ENCODE peak calls at places on chromosomes 6 and 20, in ten cellular contexts. Z, Y, X, E, K, U, N, B, V and O are unnamed samples.

GRCh38 chr6:140921366-140922226 is 1211.1 kb upstream of the GJE1 start:
- DNase-seq in U (peak; percentile 76), B (no peak), Z (no peak), E (peak; percentile 72), Y (peak; percentile 21), X (peak; percentile 61), K (no peak), V (peak; percentile 91), N (peak; percentile 78), O (no peak)

GRCh38 chr6:144264270-144265060 is 20.7 kb upstream of the UTRN start:
- DNase-seq in V (peak; percentile 94), Z (no peak), K (no peak), E (no peak), X (peak; percentile 94), U (peak; percentile 92), Y (no peak), N (no peak), B (no peak), O (no peak)

GRCh38 chr6:53119772-53120409 is 28.8 kb downstream of the GCM1 start:
- DNase-seq in X (peak; percentile 12), B (no peak), V (peak; percentile 74), E (peak; percentile 88), K (no peak), U (no peak), N (no peak), Z (no peak), Y (no peak), O (no peak)

GRCh38 chr20:23602261-23602660 is 3.5 kb downstream of the CST9 start:
- DNase-seq in V (no peak), U (no peak), Z (no peak), B (no peak), E (no peak), X (no peak), Y (no peak), K (no peak), N (peak; percentile 55), O (no peak)

GRCh38 chr6:27275025-27275956 is 27.8 kb downstream of the PRSS16 start:
- DNase-seq in U (no peak), X (no peak), N (no peak), E (peak; percentile 11), Y (no peak), B (no peak), K (no peak), V (peak; percentile 65), Z (no peak), O (no peak)

GRCh38 chr6:98831057-98832031 is 3.0 kb upstream of the POU3F2 start:
- DNase-seq in B (no peak), V (no peak), K (no peak), X (no peak), Z (no peak), Y (peak; percentile 62), E (no peak), U (no peak), N (no peak), O (no peak)

GRCh38 chr6:107121266-107121665 is 6.0 kb upstream of the BEND3 start:
- DNase-seq in Z (no peak), B (no peak), Y (no peak), X (no peak), E (no peak), N (no peak), U (no peak), K (no peak), V (no peak), O (no peak)

GRCh38 chr6:7243188-7243942 is 69.6 kb downstream of the SSR1 start:
- DNase-seq in Y (peak; percentile 76), K (peak; percentile 16), B (peak; percentile 53), Z (peak; percentile 13), U (peak; percentile 34), E (peak; percentile 71), V (peak; percentile 74), X (peak; percentile 67), N (peak; percentile 87), O (no peak)

GRCh38 chr6:30075987-30076311 is 380 bp upstream of the RNF39 start:
- DNase-seq in B (no peak), V (no peak), Y (no peak), Z (no peak), E (no peak), N (no peak), U (peak; percentile 9), X (no peak), K (no peak), O (no peak)

GRCh38 chr20:63357921-63358905 is 2.9 kb downstream of the CHRNA4 start:
- DNase-seq in E (peak; percentile 49), B (no peak), X (no peak), V (no peak), N (no peak), Y (no peak), Z (no peak), K (no peak), U (no peak), O (no peak)

GRCh38 chr20:56855693-56856092 is 226.6 kb downstream of the TFAP2C start:
- DNase-seq in K (no peak), V (no peak), B (no peak), X (no peak), Z (no peak), N (no peak), U (no peak), Y (no peak), E (no peak), O (no peak)

GRCh38 chr6:117399924-117400323 is 25.8 kb downstream of the ROS1 start:
- DNase-seq in N (no peak), X (peak; percentile 7), E (no peak), Z (no peak), V (peak; percentile 29), Y (no peak), U (no peak), K (no peak), B (no peak), O (no peak)

GRCh38 chr6:25576920-25577319 is 75.1 kb upstream of the SCGN start:
- DNase-seq in K (no peak), Z (no peak), V (peak; percentile 14), Y (no peak), B (no peak), X (no peak), U (no peak), N (no peak), E (no peak), O (no peak)

GRCh38 chr6:41651246-41651961 is 13.1 kb downstream of the MDFI start:
- DNase-seq in N (no peak), B (no peak), Y (no peak), V (no peak), E (no peak), Z (no peak), U (no peak), X (no peak), K (no peak), O (no peak)

GRCh38 chr20:24657211-24657610 is 187.8 kb downstream of the SYNDIG1 start:
- DNase-seq in Y (peak; percentile 6), V (peak; percentile 75), U (peak; percentile 24), X (no peak), E (no peak), B (no peak), K (no peak), N (no peak), Z (no peak), O (no peak)

GRCh38 chr20:52785678-52786077 is 186.5 kb upstream of the TSHZ2 start:
- DNase-seq in E (no peak), N (no peak), K (no peak), B (no peak), Z (no peak), V (no peak), X (no peak), U (no peak), Y (peak; percentile 21), O (no peak)

GRCh38 chr6:130965657-130966056 is 97.4 kb downstream of the EPB41L2 start:
- DNase-seq in V (peak; percentile 88), K (no peak), N (no peak), E (no peak), Y (no peak), X (no peak), Z (no peak), U (no peak), B (no peak), O (no peak)

GRCh38 chr6:46473866-46474265 is 17.4 kb downstream of the RCAN2 start:
- DNase-seq in V (peak; percentile 23), B (no peak), E (no peak), Y (no peak), X (no peak), K (no peak), Z (no peak), N (no peak), U (no peak), O (no peak)

GRCh38 chr6:161482517-161482903 is 208.6 kb upstream of the AGPAT4 start:
- DNase-seq in Z (no peak), Y (no peak), X (no peak), V (no peak), U (no peak), N (no peak), K (no peak), B (no peak), E (no peak), O (no peak)

GRCh38 chr6:11575408-11576033 is 38.0 kb downstream of the TMEM170B start:
- DNase-seq in V (peak; percentile 91), X (peak; percentile 73), E (peak; percentile 58), Z (peak; percentile 25), U (peak; percentile 52), K (peak; percentile 16), Y (peak; percentile 37), B (peak; percentile 40), N (peak; percentile 84), O (no peak)

GRCh38 chr6:3247255-3248146 is 11.2 kb upstream of the PSMG4 start:
- DNase-seq in U (peak; percentile 35), X (peak; percentile 60), K (no peak), B (peak; percentile 68), V (peak; percentile 86), Y (no peak), Z (no peak), E (peak; percentile 87), N (no peak), O (no peak)

GRCh38 chr6:56241106-56241812 is 6.1 kb downstream of the COL21A1 start:
- DNase-seq in N (no peak), U (no peak), V (no peak), K (no peak), B (no peak), Y (no peak), X (no peak), Z (no peak), E (peak; percentile 90), O (no peak)

GRCh38 chr6:11386323-11386722 is 151.2 kb upstream of the TMEM170B start:
- DNase-seq in X (no peak), U (no peak), B (no peak), N (no peak), K (no peak), V (no peak), E (no peak), Y (no peak), Z (no peak), O (no peak)

GRCh38 chr6:154410619-154411044 is 54.0 kb upstream of the IPCEF1 start:
- DNase-seq in E (no peak), Z (no peak), B (no peak), U (peak; percentile 96), Y (peak; percentile 83), N (no peak), X (peak; percentile 97), V (peak; percentile 96), K (no peak), O (no peak)

GRCh38 chr6:85418059-85418458 is 31.8 kb upstream of the NT5E start:
- DNase-seq in Y (no peak), Z (no peak), U (peak; percentile 26), N (no peak), X (no peak), E (no peak), K (no peak), B (no peak), V (peak; percentile 74), O (no peak)

GRCh38 chr20:47379433-47380150 is 23.1 kb upstream of the ZMYND8 start:
- DNase-seq in Z (no peak), N (no peak), B (no peak), E (no peak), Y (no peak), K (no peak), X (no peak), U (peak; percentile 95), V (peak; percentile 95), O (no peak)

GRCh38 chr6:128139519-128139918 is 238.7 kb upstream of the THEMIS start:
- DNase-seq in E (no peak), Z (no peak), V (peak; percentile 58), N (no peak), Y (no peak), K (no peak), B (no peak), U (no peak), X (peak; percentile 2), O (no peak)

GRCh38 chr6:35391240-35391968 is 49.0 kb downstream of the PPARD start:
- DNase-seq in Y (no peak), K (no peak), E (no peak), N (no peak), V (peak; percentile 94), U (peak; percentile 88), B (no peak), Z (no peak), X (peak; percentile 88), O (no peak)